ENCODE peak calls at places on chromosomes 13 and 19, in nine cellular contexts. One of them, this sample, is unnamed.

GRCh38 chr13:98216135-98216565 is 39.1 kb upstream of the RNF113B start:
- DNase-seq in activated T-helper 1 cell treated with anti-CD3 and anti-CD28 coated beads, Interleukin-2, amount 50 U/mL, for 16 hours: no peak
- DNase-seq in CD4-positive, alpha-beta memory T cell: no peak
- DNase-seq in endodermal cell: no peak
- DNase-seq in NCI-H460: no peak
- DNase-seq in stimulated activated naive CD8-positive, alpha-beta T cell treated with anti-CD3 and anti-CD28 coated beads, Interleukin-15, amount 100 ng/mL, for 72 hours: no peak
- DNase-seq in AG08395: peak
- DNase-seq in stimulated activated CD8-positive, alpha-beta memory T cell treated with anti-CD3 and anti-CD28 coated beads, Interleukin-15, amount 100 ng/mL, for 1 hour: no peak
- DNase-seq in posterior cingulate gyrus: no peak
- DNase-seq in this sample: peak

GRCh38 chr19:38629568-38629967 is 10.6 kb downstream of the EIF3K start:
- DNase-seq in NCI-H460: no peak
- DNase-seq in AG08395: no peak
- DNase-seq in stimulated activated CD8-positive, alpha-beta memory T cell treated with anti-CD3 and anti-CD28 coated beads, Interleukin-15, amount 100 ng/mL, for 1 hour: no peak
- DNase-seq in CD4-positive, alpha-beta memory T cell: no peak
- DNase-seq in stimulated activated naive CD8-positive, alpha-beta T cell treated with anti-CD3 and anti-CD28 coated beads, Interleukin-15, amount 100 ng/mL, for 72 hours: no peak
- DNase-seq in endodermal cell: no peak
- DNase-seq in activated T-helper 1 cell treated with anti-CD3 and anti-CD28 coated beads, Interleukin-2, amount 50 U/mL, for 16 hours: no peak
- DNase-seq in posterior cingulate gyrus: no peak
- DNase-seq in this sample: no peak

GRCh38 chr19:32091196-32091595 is 254.2 kb upstream of the ZNF507 start:
- DNase-seq in endodermal cell: no peak
- DNase-seq in AG08395: no peak
- DNase-seq in activated T-helper 1 cell treated with anti-CD3 and anti-CD28 coated beads, Interleukin-2, amount 50 U/mL, for 16 hours: no peak
- DNase-seq in stimulated activated CD8-positive, alpha-beta memory T cell treated with anti-CD3 and anti-CD28 coated beads, Interleukin-15, amount 100 ng/mL, for 1 hour: no peak
- DNase-seq in stimulated activated naive CD8-positive, alpha-beta T cell treated with anti-CD3 and anti-CD28 coated beads, Interleukin-15, amount 100 ng/mL, for 72 hours: no peak
- DNase-seq in posterior cingulate gyrus: no peak
- DNase-seq in NCI-H460: no peak
- DNase-seq in CD4-positive, alpha-beta memory T cell: no peak
- DNase-seq in this sample: no peak

GRCh38 chr19:19480688-19481087 is 34.7 kb downstream of the TSSK6 start:
- DNase-seq in posterior cingulate gyrus: no peak
- DNase-seq in stimulated activated CD8-positive, alpha-beta memory T cell treated with anti-CD3 and anti-CD28 coated beads, Interleukin-15, amount 100 ng/mL, for 1 hour: no peak
- DNase-seq in endodermal cell: no peak
- DNase-seq in NCI-H460: no peak
- DNase-seq in CD4-positive, alpha-beta memory T cell: no peak
- DNase-seq in activated T-helper 1 cell treated with anti-CD3 and anti-CD28 coated beads, Interleukin-2, amount 50 U/mL, for 16 hours: no peak
- DNase-seq in AG08395: no peak
- DNase-seq in stimulated activated naive CD8-positive, alpha-beta T cell treated with anti-CD3 and anti-CD28 coated beads, Interleukin-15, amount 100 ng/mL, for 72 hours: peak
- DNase-seq in this sample: no peak

GRCh38 chr13:100176781-100177389 is 88.0 kb downstream of the PCCA start:
- DNase-seq in stimulated activated naive CD8-positive, alpha-beta T cell treated with anti-CD3 and anti-CD28 coated beads, Interleukin-15, amount 100 ng/mL, for 72 hours: no peak
- DNase-seq in NCI-H460: no peak
- DNase-seq in AG08395: no peak
- DNase-seq in CD4-positive, alpha-beta memory T cell: no peak
- DNase-seq in activated T-helper 1 cell treated with anti-CD3 and anti-CD28 coated beads, Interleukin-2, amount 50 U/mL, for 16 hours: no peak
- DNase-seq in posterior cingulate gyrus: no peak
- DNase-seq in stimulated activated CD8-positive, alpha-beta memory T cell treated with anti-CD3 and anti-CD28 coated beads, Interleukin-15, amount 100 ng/mL, for 1 hour: no peak
- DNase-seq in endodermal cell: no peak
- DNase-seq in this sample: peak

GRCh38 chr19:305240-306150 is 14.3 kb upstream of the PLPP2 start:
- DNase-seq in NCI-H460: no peak
- DNase-seq in activated T-helper 1 cell treated with anti-CD3 and anti-CD28 coated beads, Interleukin-2, amount 50 U/mL, for 16 hours: no peak
- DNase-seq in stimulated activated naive CD8-positive, alpha-beta T cell treated with anti-CD3 and anti-CD28 coated beads, Interleukin-15, amount 100 ng/mL, for 72 hours: no peak
- DNase-seq in CD4-positive, alpha-beta memory T cell: no peak
- DNase-seq in endodermal cell: no peak
- DNase-seq in posterior cingulate gyrus: no peak
- DNase-seq in stimulated activated CD8-positive, alpha-beta memory T cell treated with anti-CD3 and anti-CD28 coated beads, Interleukin-15, amount 100 ng/mL, for 1 hour: no peak
- DNase-seq in AG08395: no peak
- DNase-seq in this sample: no peak

GRCh38 chr19:9941646-9942045 is 5.3 kb upstream of the OLFM2 start:
- DNase-seq in NCI-H460: no peak
- DNase-seq in activated T-helper 1 cell treated with anti-CD3 and anti-CD28 coated beads, Interleukin-2, amount 50 U/mL, for 16 hours: no peak
- DNase-seq in stimulated activated naive CD8-positive, alpha-beta T cell treated with anti-CD3 and anti-CD28 coated beads, Interleukin-15, amount 100 ng/mL, for 72 hours: no peak
- DNase-seq in posterior cingulate gyrus: no peak
- DNase-seq in endodermal cell: no peak
- DNase-seq in CD4-positive, alpha-beta memory T cell: no peak
- DNase-seq in stimulated activated CD8-positive, alpha-beta memory T cell treated with anti-CD3 and anti-CD28 coated beads, Interleukin-15, amount 100 ng/mL, for 1 hour: no peak
- DNase-seq in AG08395: peak
- DNase-seq in this sample: no peak

GRCh38 chr19:4724252-4724514 is 541 bp upstream of the DPP9 start:
- DNase-seq in endodermal cell: peak
- DNase-seq in activated T-helper 1 cell treated with anti-CD3 and anti-CD28 coated beads, Interleukin-2, amount 50 U/mL, for 16 hours: no peak
- DNase-seq in NCI-H460: no peak
- DNase-seq in stimulated activated naive CD8-positive, alpha-beta T cell treated with anti-CD3 and anti-CD28 coated beads, Interleukin-15, amount 100 ng/mL, for 72 hours: no peak
- DNase-seq in CD4-positive, alpha-beta memory T cell: no peak
- DNase-seq in stimulated activated CD8-positive, alpha-beta memory T cell treated with anti-CD3 and anti-CD28 coated beads, Interleukin-15, amount 100 ng/mL, for 1 hour: no peak
- DNase-seq in posterior cingulate gyrus: no peak
- DNase-seq in AG08395: no peak
- DNase-seq in this sample: no peak

GRCh38 chr19:13066231-13066630 is 36.4 kb downstream of the LYL1 start:
- DNase-seq in stimulated activated CD8-positive, alpha-beta memory T cell treated with anti-CD3 and anti-CD28 coated beads, Interleukin-15, amount 100 ng/mL, for 1 hour: no peak
- DNase-seq in activated T-helper 1 cell treated with anti-CD3 and anti-CD28 coated beads, Interleukin-2, amount 50 U/mL, for 16 hours: no peak
- DNase-seq in endodermal cell: no peak
- DNase-seq in NCI-H460: no peak
- DNase-seq in posterior cingulate gyrus: no peak
- DNase-seq in stimulated activated naive CD8-positive, alpha-beta T cell treated with anti-CD3 and anti-CD28 coated beads, Interleukin-15, amount 100 ng/mL, for 72 hours: no peak
- DNase-seq in AG08395: no peak
- DNase-seq in CD4-positive, alpha-beta memory T cell: no peak
- DNase-seq in this sample: no peak

GRCh38 chr13:94173312-94173854 is 306.1 kb downstream of the DCT start:
- DNase-seq in endodermal cell: no peak
- DNase-seq in NCI-H460: no peak
- DNase-seq in activated T-helper 1 cell treated with anti-CD3 and anti-CD28 coated beads, Interleukin-2, amount 50 U/mL, for 16 hours: no peak
- DNase-seq in CD4-positive, alpha-beta memory T cell: no peak
- DNase-seq in stimulated activated naive CD8-positive, alpha-beta T cell treated with anti-CD3 and anti-CD28 coated beads, Interleukin-15, amount 100 ng/mL, for 72 hours: no peak
- DNase-seq in AG08395: peak
- DNase-seq in posterior cingulate gyrus: no peak
- DNase-seq in stimulated activated CD8-positive, alpha-beta memory T cell treated with anti-CD3 and anti-CD28 coated beads, Interleukin-15, amount 100 ng/mL, for 1 hour: no peak
- DNase-seq in this sample: no peak

GRCh38 chr13:66329988-66330429 is 900.1 kb downstream of the PCDH9 start:
- DNase-seq in stimulated activated naive CD8-positive, alpha-beta T cell treated with anti-CD3 and anti-CD28 coated beads, Interleukin-15, amount 100 ng/mL, for 72 hours: no peak
- DNase-seq in activated T-helper 1 cell treated with anti-CD3 and anti-CD28 coated beads, Interleukin-2, amount 50 U/mL, for 16 hours: no peak
- DNase-seq in AG08395: no peak
- DNase-seq in endodermal cell: no peak
- DNase-seq in CD4-positive, alpha-beta memory T cell: no peak
- DNase-seq in stimulated activated CD8-positive, alpha-beta memory T cell treated with anti-CD3 and anti-CD28 coated beads, Interleukin-15, amount 100 ng/mL, for 1 hour: no peak
- DNase-seq in posterior cingulate gyrus: no peak
- DNase-seq in NCI-H460: no peak
- DNase-seq in this sample: no peak

GRCh38 chr19:33241530-33242101 is 16.0 kb upstream of the SLC7A10 start:
- DNase-seq in AG08395: peak
- DNase-seq in stimulated activated CD8-positive, alpha-beta memory T cell treated with anti-CD3 and anti-CD28 coated beads, Interleukin-15, amount 100 ng/mL, for 1 hour: no peak
- DNase-seq in endodermal cell: no peak
- DNase-seq in NCI-H460: no peak
- DNase-seq in activated T-helper 1 cell treated with anti-CD3 and anti-CD28 coated beads, Interleukin-2, amount 50 U/mL, for 16 hours: no peak
- DNase-seq in posterior cingulate gyrus: no peak
- DNase-seq in CD4-positive, alpha-beta memory T cell: no peak
- DNase-seq in stimulated activated naive CD8-positive, alpha-beta T cell treated with anti-CD3 and anti-CD28 coated beads, Interleukin-15, amount 100 ng/mL, for 72 hours: no peak
- DNase-seq in this sample: peak

GRCh38 chr19:30208661-30209060 is 163.5 kb upstream of the ZNF536 start:
- DNase-seq in NCI-H460: no peak
- DNase-seq in stimulated activated naive CD8-positive, alpha-beta T cell treated with anti-CD3 and anti-CD28 coated beads, Interleukin-15, amount 100 ng/mL, for 72 hours: no peak
- DNase-seq in posterior cingulate gyrus: no peak
- DNase-seq in activated T-helper 1 cell treated with anti-CD3 and anti-CD28 coated beads, Interleukin-2, amount 50 U/mL, for 16 hours: no peak
- DNase-seq in endodermal cell: no peak
- DNase-seq in stimulated activated CD8-positive, alpha-beta memory T cell treated with anti-CD3 and anti-CD28 coated beads, Interleukin-15, amount 100 ng/mL, for 1 hour: no peak
- DNase-seq in CD4-positive, alpha-beta memory T cell: no peak
- DNase-seq in AG08395: no peak
- DNase-seq in this sample: no peak

GRCh38 chr13:49110122-49110831 is 109.9 kb upstream of the MLNR start:
- DNase-seq in endodermal cell: peak
- DNase-seq in stimulated activated CD8-positive, alpha-beta memory T cell treated with anti-CD3 and anti-CD28 coated beads, Interleukin-15, amount 100 ng/mL, for 1 hour: peak
- DNase-seq in stimulated activated naive CD8-positive, alpha-beta T cell treated with anti-CD3 and anti-CD28 coated beads, Interleukin-15, amount 100 ng/mL, for 72 hours: peak
- DNase-seq in NCI-H460: peak
- DNase-seq in activated T-helper 1 cell treated with anti-CD3 and anti-CD28 coated beads, Interleukin-2, amount 50 U/mL, for 16 hours: peak
- DNase-seq in AG08395: peak
- DNase-seq in posterior cingulate gyrus: peak
- DNase-seq in CD4-positive, alpha-beta memory T cell: peak
- DNase-seq in this sample: peak

GRCh38 chr19:1315470-1316166 is 29.9 kb downstream of the EFNA2 start:
- DNase-seq in stimulated activated naive CD8-positive, alpha-beta T cell treated with anti-CD3 and anti-CD28 coated beads, Interleukin-15, amount 100 ng/mL, for 72 hours: peak
- DNase-seq in endodermal cell: peak
- DNase-seq in CD4-positive, alpha-beta memory T cell: no peak
- DNase-seq in stimulated activated CD8-positive, alpha-beta memory T cell treated with anti-CD3 and anti-CD28 coated beads, Interleukin-15, amount 100 ng/mL, for 1 hour: no peak
- DNase-seq in posterior cingulate gyrus: peak
- DNase-seq in activated T-helper 1 cell treated with anti-CD3 and anti-CD28 coated beads, Interleukin-2, amount 50 U/mL, for 16 hours: no peak
- DNase-seq in NCI-H460: peak
- DNase-seq in AG08395: peak
- DNase-seq in this sample: no peak

GRCh38 chr19:29492761-29493160 is 33.0 kb upstream of the VSTM2B start:
- DNase-seq in stimulated activated naive CD8-positive, alpha-beta T cell treated with anti-CD3 and anti-CD28 coated beads, Interleukin-15, amount 100 ng/mL, for 72 hours: no peak
- DNase-seq in stimulated activated CD8-positive, alpha-beta memory T cell treated with anti-CD3 and anti-CD28 coated beads, Interleukin-15, amount 100 ng/mL, for 1 hour: no peak
- DNase-seq in AG08395: no peak
- DNase-seq in posterior cingulate gyrus: no peak
- DNase-seq in activated T-helper 1 cell treated with anti-CD3 and anti-CD28 coated beads, Interleukin-2, amount 50 U/mL, for 16 hours: no peak
- DNase-seq in endodermal cell: peak
- DNase-seq in CD4-positive, alpha-beta memory T cell: no peak
- DNase-seq in NCI-H460: no peak
- DNase-seq in this sample: no peak

GRCh38 chr13:111510502-111511218 is 190.2 kb downstream of the TEX29 start:
- DNase-seq in activated T-helper 1 cell treated with anti-CD3 and anti-CD28 coated beads, Interleukin-2, amount 50 U/mL, for 16 hours: no peak
- DNase-seq in endodermal cell: no peak
- DNase-seq in posterior cingulate gyrus: no peak
- DNase-seq in stimulated activated CD8-positive, alpha-beta memory T cell treated with anti-CD3 and anti-CD28 coated beads, Interleukin-15, amount 100 ng/mL, for 1 hour: no peak
- DNase-seq in stimulated activated naive CD8-positive, alpha-beta T cell treated with anti-CD3 and anti-CD28 coated beads, Interleukin-15, amount 100 ng/mL, for 72 hours: no peak
- DNase-seq in NCI-H460: no peak
- DNase-seq in AG08395: no peak
- DNase-seq in CD4-positive, alpha-beta memory T cell: no peak
- DNase-seq in this sample: no peak

GRCh38 chr19:17279436-17279835 is 2.3 kb upstream of the ANKLE1 start:
- DNase-seq in activated T-helper 1 cell treated with anti-CD3 and anti-CD28 coated beads, Interleukin-2, amount 50 U/mL, for 16 hours: no peak
- DNase-seq in AG08395: no peak
- DNase-seq in posterior cingulate gyrus: no peak
- DNase-seq in stimulated activated CD8-positive, alpha-beta memory T cell treated with anti-CD3 and anti-CD28 coated beads, Interleukin-15, amount 100 ng/mL, for 1 hour: no peak
- DNase-seq in NCI-H460: no peak
- DNase-seq in CD4-positive, alpha-beta memory T cell: no peak
- DNase-seq in endodermal cell: no peak
- DNase-seq in stimulated activated naive CD8-positive, alpha-beta T cell treated with anti-CD3 and anti-CD28 coated beads, Interleukin-15, amount 100 ng/mL, for 72 hours: no peak
- DNase-seq in this sample: no peak

GRCh38 chr13:113951246-113951999 is 22.5 kb downstream of the C13orf46 start:
- DNase-seq in stimulated activated naive CD8-positive, alpha-beta T cell treated with anti-CD3 and anti-CD28 coated beads, Interleukin-15, amount 100 ng/mL, for 72 hours: peak
- DNase-seq in stimulated activated CD8-positive, alpha-beta memory T cell treated with anti-CD3 and anti-CD28 coated beads, Interleukin-15, amount 100 ng/mL, for 1 hour: peak
- DNase-seq in endodermal cell: peak
- DNase-seq in NCI-H460: peak
- DNase-seq in AG08395: peak
- DNase-seq in posterior cingulate gyrus: peak
- DNase-seq in CD4-positive, alpha-beta memory T cell: peak
- DNase-seq in activated T-helper 1 cell treated with anti-CD3 and anti-CD28 coated beads, Interleukin-2, amount 50 U/mL, for 16 hours: no peak
- DNase-seq in this sample: peak

GRCh38 chr19:15418112-15418587 is 638 bp downstream of the AKAP8L start:
- DNase-seq in CD4-positive, alpha-beta memory T cell: no peak
- DNase-seq in AG08395: peak
- DNase-seq in posterior cingulate gyrus: no peak
- DNase-seq in stimulated activated naive CD8-positive, alpha-beta T cell treated with anti-CD3 and anti-CD28 coated beads, Interleukin-15, amount 100 ng/mL, for 72 hours: no peak
- DNase-seq in endodermal cell: no peak
- DNase-seq in activated T-helper 1 cell treated with anti-CD3 and anti-CD28 coated beads, Interleukin-2, amount 50 U/mL, for 16 hours: no peak
- DNase-seq in stimulated activated CD8-positive, alpha-beta memory T cell treated with anti-CD3 and anti-CD28 coated beads, Interleukin-15, amount 100 ng/mL, for 1 hour: no peak
- DNase-seq in NCI-H460: no peak
- DNase-seq in this sample: peak

GRCh38 chr19:49685845-49686332 is 3.5 kb upstream of the ADM5 start:
- DNase-seq in NCI-H460: no peak
- DNase-seq in posterior cingulate gyrus: no peak
- DNase-seq in CD4-positive, alpha-beta memory T cell: no peak
- DNase-seq in endodermal cell: no peak
- DNase-seq in activated T-helper 1 cell treated with anti-CD3 and anti-CD28 coated beads, Interleukin-2, amount 50 U/mL, for 16 hours: no peak
- DNase-seq in stimulated activated CD8-positive, alpha-beta memory T cell treated with anti-CD3 and anti-CD28 coated beads, Interleukin-15, amount 100 ng/mL, for 1 hour: no peak
- DNase-seq in AG08395: no peak
- DNase-seq in stimulated activated naive CD8-positive, alpha-beta T cell treated with anti-CD3 and anti-CD28 coated beads, Interleukin-15, amount 100 ng/mL, for 72 hours: no peak
- DNase-seq in this sample: no peak

GRCh38 chr19:10885241-10886169 is 14.2 kb downstream of the CARM1 start:
- DNase-seq in activated T-helper 1 cell treated with anti-CD3 and anti-CD28 coated beads, Interleukin-2, amount 50 U/mL, for 16 hours: no peak
- DNase-seq in NCI-H460: no peak
- DNase-seq in posterior cingulate gyrus: no peak
- DNase-seq in endodermal cell: peak
- DNase-seq in stimulated activated naive CD8-positive, alpha-beta T cell treated with anti-CD3 and anti-CD28 coated beads, Interleukin-15, amount 100 ng/mL, for 72 hours: no peak
- DNase-seq in AG08395: no peak
- DNase-seq in CD4-positive, alpha-beta memory T cell: no peak
- DNase-seq in stimulated activated CD8-positive, alpha-beta memory T cell treated with anti-CD3 and anti-CD28 coated beads, Interleukin-15, amount 100 ng/mL, for 1 hour: no peak
- DNase-seq in this sample: no peak

GRCh38 chr19:12796146-12797071 is 5.1 kb downstream of the JUNB start:
- DNase-seq in CD4-positive, alpha-beta memory T cell: peak
- DNase-seq in posterior cingulate gyrus: peak
- DNase-seq in NCI-H460: no peak
- DNase-seq in stimulated activated naive CD8-positive, alpha-beta T cell treated with anti-CD3 and anti-CD28 coated beads, Interleukin-15, amount 100 ng/mL, for 72 hours: peak
- DNase-seq in AG08395: peak
- DNase-seq in stimulated activated CD8-positive, alpha-beta memory T cell treated with anti-CD3 and anti-CD28 coated beads, Interleukin-15, amount 100 ng/mL, for 1 hour: peak
- DNase-seq in activated T-helper 1 cell treated with anti-CD3 and anti-CD28 coated beads, Interleukin-2, amount 50 U/mL, for 16 hours: peak
- DNase-seq in endodermal cell: peak
- DNase-seq in this sample: peak

GRCh38 chr13:40170982-40171381 is 495.5 kb downstream of the FOXO1 start:
- DNase-seq in stimulated activated naive CD8-positive, alpha-beta T cell treated with anti-CD3 and anti-CD28 coated beads, Interleukin-15, amount 100 ng/mL, for 72 hours: peak
- DNase-seq in endodermal cell: peak
- DNase-seq in AG08395: no peak
- DNase-seq in activated T-helper 1 cell treated with anti-CD3 and anti-CD28 coated beads, Interleukin-2, amount 50 U/mL, for 16 hours: no peak
- DNase-seq in posterior cingulate gyrus: no peak
- DNase-seq in CD4-positive, alpha-beta memory T cell: no peak
- DNase-seq in NCI-H460: no peak
- DNase-seq in stimulated activated CD8-positive, alpha-beta memory T cell treated with anti-CD3 and anti-CD28 coated beads, Interleukin-15, amount 100 ng/mL, for 1 hour: no peak
- DNase-seq in this sample: peak

GRCh38 chr19:592101-592500 is 2.4 kb downstream of the HCN2 start:
- DNase-seq in stimulated activated naive CD8-positive, alpha-beta T cell treated with anti-CD3 and anti-CD28 coated beads, Interleukin-15, amount 100 ng/mL, for 72 hours: no peak
- DNase-seq in AG08395: no peak
- DNase-seq in activated T-helper 1 cell treated with anti-CD3 and anti-CD28 coated beads, Interleukin-2, amount 50 U/mL, for 16 hours: no peak
- DNase-seq in NCI-H460: no peak
- DNase-seq in posterior cingulate gyrus: no peak
- DNase-seq in CD4-positive, alpha-beta memory T cell: no peak
- DNase-seq in endodermal cell: no peak
- DNase-seq in stimulated activated CD8-positive, alpha-beta memory T cell treated with anti-CD3 and anti-CD28 coated beads, Interleukin-15, amount 100 ng/mL, for 1 hour: no peak
- DNase-seq in this sample: no peak

GRCh38 chr13:28357846-28358496 is 137.0 kb downstream of the FLT1 start:
- DNase-seq in posterior cingulate gyrus: no peak
- DNase-seq in NCI-H460: no peak
- DNase-seq in stimulated activated CD8-positive, alpha-beta memory T cell treated with anti-CD3 and anti-CD28 coated beads, Interleukin-15, amount 100 ng/mL, for 1 hour: no peak
- DNase-seq in endodermal cell: no peak
- DNase-seq in activated T-helper 1 cell treated with anti-CD3 and anti-CD28 coated beads, Interleukin-2, amount 50 U/mL, for 16 hours: no peak
- DNase-seq in stimulated activated naive CD8-positive, alpha-beta T cell treated with anti-CD3 and anti-CD28 coated beads, Interleukin-15, amount 100 ng/mL, for 72 hours: no peak
- DNase-seq in AG08395: no peak
- DNase-seq in CD4-positive, alpha-beta memory T cell: no peak
- DNase-seq in this sample: no peak

GRCh38 chr19:35313614-35314013 is 15.4 kb upstream of the CD22 start:
- DNase-seq in AG08395: no peak
- DNase-seq in endodermal cell: peak
- DNase-seq in activated T-helper 1 cell treated with anti-CD3 and anti-CD28 coated beads, Interleukin-2, amount 50 U/mL, for 16 hours: no peak
- DNase-seq in CD4-positive, alpha-beta memory T cell: no peak
- DNase-seq in stimulated activated CD8-positive, alpha-beta memory T cell treated with anti-CD3 and anti-CD28 coated beads, Interleukin-15, amount 100 ng/mL, for 1 hour: no peak
- DNase-seq in posterior cingulate gyrus: no peak
- DNase-seq in NCI-H460: no peak
- DNase-seq in stimulated activated naive CD8-positive, alpha-beta T cell treated with anti-CD3 and anti-CD28 coated beads, Interleukin-15, amount 100 ng/mL, for 72 hours: no peak
- DNase-seq in this sample: no peak

GRCh38 chr13:106522112-106522511 is 13.3 kb downstream of the EFNB2 start:
- DNase-seq in stimulated activated CD8-positive, alpha-beta memory T cell treated with anti-CD3 and anti-CD28 coated beads, Interleukin-15, amount 100 ng/mL, for 1 hour: no peak
- DNase-seq in endodermal cell: no peak
- DNase-seq in CD4-positive, alpha-beta memory T cell: no peak
- DNase-seq in NCI-H460: no peak
- DNase-seq in activated T-helper 1 cell treated with anti-CD3 and anti-CD28 coated beads, Interleukin-2, amount 50 U/mL, for 16 hours: no peak
- DNase-seq in AG08395: no peak
- DNase-seq in stimulated activated naive CD8-positive, alpha-beta T cell treated with anti-CD3 and anti-CD28 coated beads, Interleukin-15, amount 100 ng/mL, for 72 hours: no peak
- DNase-seq in posterior cingulate gyrus: no peak
- DNase-seq in this sample: peak

GRCh38 chr13:94784066-94784465 is 71.7 kb upstream of the SOX21 start:
- DNase-seq in activated T-helper 1 cell treated with anti-CD3 and anti-CD28 coated beads, Interleukin-2, amount 50 U/mL, for 16 hours: no peak
- DNase-seq in endodermal cell: no peak
- DNase-seq in stimulated activated CD8-positive, alpha-beta memory T cell treated with anti-CD3 and anti-CD28 coated beads, Interleukin-15, amount 100 ng/mL, for 1 hour: no peak
- DNase-seq in CD4-positive, alpha-beta memory T cell: no peak
- DNase-seq in stimulated activated naive CD8-positive, alpha-beta T cell treated with anti-CD3 and anti-CD28 coated beads, Interleukin-15, amount 100 ng/mL, for 72 hours: no peak
- DNase-seq in NCI-H460: no peak
- DNase-seq in AG08395: no peak
- DNase-seq in posterior cingulate gyrus: no peak
- DNase-seq in this sample: no peak

GRCh38 chr19:29837448-29837961 is 25.7 kb downstream of the CCNE1 start:
- DNase-seq in stimulated activated CD8-positive, alpha-beta memory T cell treated with anti-CD3 and anti-CD28 coated beads, Interleukin-15, amount 100 ng/mL, for 1 hour: no peak
- DNase-seq in activated T-helper 1 cell treated with anti-CD3 and anti-CD28 coated beads, Interleukin-2, amount 50 U/mL, for 16 hours: no peak
- DNase-seq in NCI-H460: no peak
- DNase-seq in stimulated activated naive CD8-positive, alpha-beta T cell treated with anti-CD3 and anti-CD28 coated beads, Interleukin-15, amount 100 ng/mL, for 72 hours: peak
- DNase-seq in AG08395: no peak
- DNase-seq in CD4-positive, alpha-beta memory T cell: peak
- DNase-seq in endodermal cell: no peak
- DNase-seq in posterior cingulate gyrus: no peak
- DNase-seq in this sample: no peak

GRCh38 chr13:28337196-28338045 is 157.5 kb downstream of the FLT1 start:
- DNase-seq in NCI-H460: no peak
- DNase-seq in posterior cingulate gyrus: no peak
- DNase-seq in CD4-positive, alpha-beta memory T cell: no peak
- DNase-seq in endodermal cell: no peak
- DNase-seq in AG08395: peak
- DNase-seq in activated T-helper 1 cell treated with anti-CD3 and anti-CD28 coated beads, Interleukin-2, amount 50 U/mL, for 16 hours: no peak
- DNase-seq in stimulated activated CD8-positive, alpha-beta memory T cell treated with anti-CD3 and anti-CD28 coated beads, Interleukin-15, amount 100 ng/mL, for 1 hour: no peak
- DNase-seq in stimulated activated naive CD8-positive, alpha-beta T cell treated with anti-CD3 and anti-CD28 coated beads, Interleukin-15, amount 100 ng/mL, for 72 hours: no peak
- DNase-seq in this sample: peak